ENCODE peak calls at places on chromosomes 6 and 20, in five cellular contexts. One of them, this sample, is unnamed.

GRCh38 chr20:37347347-37347823 is 1.4 kb downstream of the SRC start:
- DNase-seq in AML-193: no peak
- DNase-seq in left cardiac atrium: no peak
- DNase-seq in stimulated activated CD8-positive, alpha-beta memory T cell treated with anti-CD3 and anti-CD28 coated beads, Interleukin-7, amount 100 ng/mL, for 1 hour: no peak
- DNase-seq in AG20443: no peak
- DNase-seq in this sample: no peak

GRCh38 chr6:41032830-41033229 is 6.2 kb downstream of the UNC5CL start:
- DNase-seq in AML-193: no peak
- DNase-seq in left cardiac atrium: no peak
- DNase-seq in stimulated activated CD8-positive, alpha-beta memory T cell treated with anti-CD3 and anti-CD28 coated beads, Interleukin-7, amount 100 ng/mL, for 1 hour: no peak
- DNase-seq in AG20443: no peak
- DNase-seq in this sample: no peak

GRCh38 chr6:43070028-43070632 is 6.0 kb upstream of the PTK7 start:
- DNase-seq in AML-193: peak
- DNase-seq in left cardiac atrium: no peak
- DNase-seq in stimulated activated CD8-positive, alpha-beta memory T cell treated with anti-CD3 and anti-CD28 coated beads, Interleukin-7, amount 100 ng/mL, for 1 hour: no peak
- DNase-seq in AG20443: peak
- DNase-seq in this sample: peak

GRCh38 chr6:49915035-49915434 is 48.7 kb upstream of the CRISP1 start:
- DNase-seq in AML-193: no peak
- DNase-seq in left cardiac atrium: peak
- DNase-seq in stimulated activated CD8-positive, alpha-beta memory T cell treated with anti-CD3 and anti-CD28 coated beads, Interleukin-7, amount 100 ng/mL, for 1 hour: no peak
- DNase-seq in AG20443: no peak
- DNase-seq in this sample: no peak

GRCh38 chr6:129766959-129767728 is 57.2 kb upstream of the ARHGAP18 start:
- DNase-seq in AML-193: no peak
- DNase-seq in left cardiac atrium: no peak
- DNase-seq in stimulated activated CD8-positive, alpha-beta memory T cell treated with anti-CD3 and anti-CD28 coated beads, Interleukin-7, amount 100 ng/mL, for 1 hour: peak
- DNase-seq in AG20443: peak
- DNase-seq in this sample: no peak

GRCh38 chr6:44921787-44922186 is 406.3 kb upstream of the RUNX2 start:
- DNase-seq in AML-193: no peak
- DNase-seq in left cardiac atrium: no peak
- DNase-seq in stimulated activated CD8-positive, alpha-beta memory T cell treated with anti-CD3 and anti-CD28 coated beads, Interleukin-7, amount 100 ng/mL, for 1 hour: no peak
- DNase-seq in AG20443: no peak
- DNase-seq in this sample: no peak

GRCh38 chr6:36539814-36540568 is 7.3 kb downstream of the STK38 start:
- DNase-seq in AML-193: no peak
- DNase-seq in left cardiac atrium: no peak
- DNase-seq in stimulated activated CD8-positive, alpha-beta memory T cell treated with anti-CD3 and anti-CD28 coated beads, Interleukin-7, amount 100 ng/mL, for 1 hour: no peak
- DNase-seq in AG20443: no peak
- DNase-seq in this sample: no peak

GRCh38 chr20:62141397-62142251 is 1.6 kb downstream of the PSMA7 start:
- DNase-seq in AML-193: peak
- DNase-seq in left cardiac atrium: no peak
- DNase-seq in stimulated activated CD8-positive, alpha-beta memory T cell treated with anti-CD3 and anti-CD28 coated beads, Interleukin-7, amount 100 ng/mL, for 1 hour: no peak
- DNase-seq in AG20443: no peak
- DNase-seq in this sample: peak

GRCh38 chr6:34027445-34027936 is 118.4 kb downstream of the GRM4 start:
- DNase-seq in AML-193: peak
- DNase-seq in left cardiac atrium: peak
- DNase-seq in stimulated activated CD8-positive, alpha-beta memory T cell treated with anti-CD3 and anti-CD28 coated beads, Interleukin-7, amount 100 ng/mL, for 1 hour: peak
- DNase-seq in AG20443: peak
- DNase-seq in this sample: no peak

GRCh38 chr6:168828800-168829199 is 387.8 kb downstream of the SMOC2 start:
- DNase-seq in AML-193: no peak
- DNase-seq in left cardiac atrium: no peak
- DNase-seq in stimulated activated CD8-positive, alpha-beta memory T cell treated with anti-CD3 and anti-CD28 coated beads, Interleukin-7, amount 100 ng/mL, for 1 hour: no peak
- DNase-seq in AG20443: no peak
- DNase-seq in this sample: no peak

GRCh38 chr6:16168121-16168520 is 39.2 kb downstream of the MYLIP start:
- DNase-seq in AML-193: peak
- DNase-seq in left cardiac atrium: no peak
- DNase-seq in stimulated activated CD8-positive, alpha-beta memory T cell treated with anti-CD3 and anti-CD28 coated beads, Interleukin-7, amount 100 ng/mL, for 1 hour: no peak
- DNase-seq in AG20443: no peak
- DNase-seq in this sample: no peak

GRCh38 chr6:1286972-1287600 is 24.8 kb upstream of the FOXQ1 start:
- DNase-seq in AML-193: peak
- DNase-seq in left cardiac atrium: no peak
- DNase-seq in stimulated activated CD8-positive, alpha-beta memory T cell treated with anti-CD3 and anti-CD28 coated beads, Interleukin-7, amount 100 ng/mL, for 1 hour: no peak
- DNase-seq in AG20443: peak
- DNase-seq in this sample: peak

This sample was measured in GF-D8.